ENCODE peak calls at places on chromosomes 3 and 15, in ten cellular contexts. One of them, this sample, is unnamed.
A peak's percentile ranks its signal among the peaks of the same experiment; 100 is the strongest.

GRCh38 chr15:39565851-39566250 is 15.0 kb upstream of the THBS1 start:
- DNase-seq in left lung: no peak
- DNase-seq in osteocyte: no peak
- DNase-seq in IMR-90: peak; percentile 18
- DNase-seq in fibroblast of lung: no peak
- DNase-seq in psoas muscle: no peak
- DNase-seq in adrenal gland: no peak
- DNase-seq in PC-3: no peak
- DNase-seq in activated B cell treated with CpG ODN at 0.5 μM for 24 hours: no peak
- DNase-seq in progenitor cell of endocrine pancreas: no peak
- DNase-seq in this sample: no peak

GRCh38 chr3:23019596-23020300 is 183.4 kb upstream of the UBE2E2 start:
- DNase-seq in fibroblast of lung: peak; percentile 59
- DNase-seq in psoas muscle: no peak
- DNase-seq in left lung: no peak
- DNase-seq in IMR-90: no peak
- DNase-seq in activated B cell treated with CpG ODN at 0.5 μM for 24 hours: no peak
- DNase-seq in progenitor cell of endocrine pancreas: no peak
- DNase-seq in PC-3: peak; percentile 65
- DNase-seq in osteocyte: no peak
- DNase-seq in adrenal gland: no peak
- DNase-seq in this sample: no peak

GRCh38 chr15:63611217-63611616 is 14.0 kb downstream of the FBXL22 start:
- DNase-seq in fibroblast of lung: no peak
- DNase-seq in left lung: no peak
- DNase-seq in PC-3: no peak
- DNase-seq in osteocyte: no peak
- DNase-seq in adrenal gland: no peak
- DNase-seq in activated B cell treated with CpG ODN at 0.5 μM for 24 hours: no peak
- DNase-seq in psoas muscle: no peak
- DNase-seq in progenitor cell of endocrine pancreas: no peak
- DNase-seq in IMR-90: no peak
- DNase-seq in this sample: no peak

GRCh38 chr3:106010829-106011228 is 142.0 kb upstream of the CBLB start:
- DNase-seq in progenitor cell of endocrine pancreas: no peak
- DNase-seq in activated B cell treated with CpG ODN at 0.5 μM for 24 hours: no peak
- DNase-seq in PC-3: no peak
- DNase-seq in left lung: no peak
- DNase-seq in adrenal gland: no peak
- DNase-seq in osteocyte: no peak
- DNase-seq in psoas muscle: no peak
- DNase-seq in fibroblast of lung: no peak
- DNase-seq in IMR-90: no peak
- DNase-seq in this sample: no peak

GRCh38 chr3:16697437-16698258 is 92.4 kb upstream of the DAZL start:
- DNase-seq in psoas muscle: no peak
- DNase-seq in IMR-90: peak; percentile 1
- DNase-seq in osteocyte: no peak
- DNase-seq in adrenal gland: no peak
- DNase-seq in activated B cell treated with CpG ODN at 0.5 μM for 24 hours: no peak
- DNase-seq in fibroblast of lung: peak; percentile 14
- DNase-seq in PC-3: peak; percentile 22
- DNase-seq in left lung: no peak
- DNase-seq in progenitor cell of endocrine pancreas: no peak
- DNase-seq in this sample: no peak

GRCh38 chr15:89372069-89373033 is 37.7 kb upstream of the POLG start:
- DNase-seq in adrenal gland: no peak
- DNase-seq in progenitor cell of endocrine pancreas: no peak
- DNase-seq in PC-3: no peak
- DNase-seq in psoas muscle: no peak
- DNase-seq in fibroblast of lung: no peak
- DNase-seq in activated B cell treated with CpG ODN at 0.5 μM for 24 hours: no peak
- DNase-seq in IMR-90: no peak
- DNase-seq in osteocyte: no peak
- DNase-seq in left lung: no peak
- DNase-seq in this sample: no peak

GRCh38 chr3:126517291-126517951 is at the start of gene UROC1:
- DNase-seq in IMR-90: no peak
- DNase-seq in adrenal gland: no peak
- DNase-seq in PC-3: no peak
- DNase-seq in psoas muscle: no peak
- DNase-seq in activated B cell treated with CpG ODN at 0.5 μM for 24 hours: no peak
- DNase-seq in left lung: peak; percentile 18
- DNase-seq in osteocyte: no peak
- DNase-seq in progenitor cell of endocrine pancreas: no peak
- DNase-seq in fibroblast of lung: no peak
- DNase-seq in this sample: no peak

GRCh38 chr15:48889925-48890324 is 12.0 kb downstream of the EID1 start:
- DNase-seq in activated B cell treated with CpG ODN at 0.5 μM for 24 hours: no peak
- DNase-seq in IMR-90: no peak
- DNase-seq in progenitor cell of endocrine pancreas: no peak
- DNase-seq in adrenal gland: no peak
- DNase-seq in left lung: no peak
- DNase-seq in fibroblast of lung: no peak
- DNase-seq in PC-3: no peak
- DNase-seq in psoas muscle: no peak
- DNase-seq in osteocyte: no peak
- DNase-seq in this sample: no peak

GRCh38 chr3:71130516-71131384 is 452.8 kb downstream of the FOXP1 start:
- DNase-seq in psoas muscle: peak; percentile 47
- DNase-seq in fibroblast of lung: peak; percentile 90
- DNase-seq in activated B cell treated with CpG ODN at 0.5 μM for 24 hours: no peak
- DNase-seq in progenitor cell of endocrine pancreas: no peak
- DNase-seq in IMR-90: peak; percentile 83
- DNase-seq in adrenal gland: peak; percentile 54
- DNase-seq in PC-3: peak; percentile 76
- DNase-seq in left lung: peak; percentile 85
- DNase-seq in osteocyte: no peak
- DNase-seq in this sample: no peak

GRCh38 chr3:30112904-30113484 is 493.4 kb upstream of the TGFBR2 start:
- DNase-seq in PC-3: peak; percentile 85
- DNase-seq in adrenal gland: no peak
- DNase-seq in IMR-90: peak; percentile 59
- DNase-seq in left lung: no peak
- DNase-seq in osteocyte: no peak
- DNase-seq in fibroblast of lung: peak; percentile 45
- DNase-seq in psoas muscle: no peak
- DNase-seq in progenitor cell of endocrine pancreas: no peak
- DNase-seq in activated B cell treated with CpG ODN at 0.5 μM for 24 hours: no peak
- DNase-seq in this sample: no peak

GRCh38 chr3:12120374-12121140 is 38.2 kb downstream of the TIMP4 start:
- DNase-seq in psoas muscle: no peak
- DNase-seq in IMR-90: no peak
- DNase-seq in PC-3: no peak
- DNase-seq in adrenal gland: no peak
- DNase-seq in fibroblast of lung: no peak
- DNase-seq in osteocyte: no peak
- DNase-seq in progenitor cell of endocrine pancreas: no peak
- DNase-seq in activated B cell treated with CpG ODN at 0.5 μM for 24 hours: no peak
- DNase-seq in left lung: no peak
- DNase-seq in this sample: no peak

GRCh38 chr3:72487078-72487765 is 361.0 kb downstream of the SHQ1 start:
- DNase-seq in left lung: peak; percentile 84
- DNase-seq in PC-3: peak; percentile 90
- DNase-seq in activated B cell treated with CpG ODN at 0.5 μM for 24 hours: no peak
- DNase-seq in IMR-90: peak; percentile 85
- DNase-seq in osteocyte: peak; percentile 87
- DNase-seq in progenitor cell of endocrine pancreas: no peak
- DNase-seq in adrenal gland: peak; percentile 71
- DNase-seq in psoas muscle: peak; percentile 77
- DNase-seq in fibroblast of lung: peak; percentile 92
- DNase-seq in this sample: no peak

GRCh38 chr3:162769559-162769958 is 1273.0 kb downstream of the OTOL1 start:
- DNase-seq in adrenal gland: no peak
- DNase-seq in osteocyte: no peak
- DNase-seq in PC-3: peak; percentile 53
- DNase-seq in psoas muscle: no peak
- DNase-seq in activated B cell treated with CpG ODN at 0.5 μM for 24 hours: no peak
- DNase-seq in progenitor cell of endocrine pancreas: no peak
- DNase-seq in left lung: no peak
- DNase-seq in fibroblast of lung: peak; percentile 21
- DNase-seq in IMR-90: peak; percentile 18
- DNase-seq in this sample: no peak

GRCh38 chr3:84307339-84307738 is 651.5 kb upstream of the CADM2 start:
- DNase-seq in osteocyte: no peak
- DNase-seq in adrenal gland: no peak
- DNase-seq in psoas muscle: no peak
- DNase-seq in IMR-90: no peak
- DNase-seq in activated B cell treated with CpG ODN at 0.5 μM for 24 hours: no peak
- DNase-seq in PC-3: no peak
- DNase-seq in fibroblast of lung: no peak
- DNase-seq in left lung: no peak
- DNase-seq in progenitor cell of endocrine pancreas: no peak
- DNase-seq in this sample: no peak

GRCh38 chr3:49654955-49655556 is 19.1 kb upstream of the APEH start:
- DNase-seq in fibroblast of lung: no peak
- DNase-seq in PC-3: no peak
- DNase-seq in osteocyte: no peak
- DNase-seq in progenitor cell of endocrine pancreas: no peak
- DNase-seq in adrenal gland: no peak
- DNase-seq in psoas muscle: no peak
- DNase-seq in activated B cell treated with CpG ODN at 0.5 μM for 24 hours: no peak
- DNase-seq in IMR-90: no peak
- DNase-seq in left lung: no peak
- DNase-seq in this sample: no peak

GRCh38 chr3:169505577-169506155 is 157.8 kb downstream of the MECOM start:
- DNase-seq in left lung: no peak
- DNase-seq in osteocyte: no peak
- DNase-seq in fibroblast of lung: no peak
- DNase-seq in progenitor cell of endocrine pancreas: no peak
- DNase-seq in adrenal gland: no peak
- DNase-seq in IMR-90: no peak
- DNase-seq in activated B cell treated with CpG ODN at 0.5 μM for 24 hours: no peak
- DNase-seq in psoas muscle: no peak
- DNase-seq in PC-3: peak; percentile 21
- DNase-seq in this sample: no peak
- TF ChIP-seq CTCF in left lung: no peak
- TF ChIP-seq CTCF in osteocyte: no peak
- TF ChIP-seq CTCF in fibroblast of lung: no peak
- TF ChIP-seq CTCF in progenitor cell of endocrine pancreas: no peak
- TF ChIP-seq CTCF in adrenal gland: no peak
- TF ChIP-seq CTCF in IMR-90: no peak
- TF ChIP-seq CTCF in activated B cell treated with CpG ODN at 0.5 μM for 24 hours: no peak
- TF ChIP-seq CTCF in psoas muscle: no peak
- TF ChIP-seq CTCF in PC-3: peak; percentile 47
- TF ChIP-seq CTCF in this sample: no peak

GRCh38 chr15:76333720-76334437 is 2.7 kb upstream of the ISL2 start:
- DNase-seq in left lung: no peak
- DNase-seq in PC-3: peak; percentile 19
- DNase-seq in progenitor cell of endocrine pancreas: no peak
- DNase-seq in activated B cell treated with CpG ODN at 0.5 μM for 24 hours: no peak
- DNase-seq in adrenal gland: no peak
- DNase-seq in IMR-90: no peak
- DNase-seq in osteocyte: peak; percentile 65
- DNase-seq in fibroblast of lung: no peak
- DNase-seq in psoas muscle: no peak
- DNase-seq in this sample: no peak
- TF ChIP-seq CTCF in left lung: no peak
- TF ChIP-seq CTCF in PC-3: peak; percentile 51
- TF ChIP-seq CTCF in progenitor cell of endocrine pancreas: peak; percentile 36
- TF ChIP-seq CTCF in activated B cell treated with CpG ODN at 0.5 μM for 24 hours: no peak
- TF ChIP-seq CTCF in adrenal gland: no peak
- TF ChIP-seq CTCF in IMR-90: peak; percentile 31
- TF ChIP-seq CTCF in osteocyte: peak; percentile 25
- TF ChIP-seq CTCF in fibroblast of lung: peak; percentile 32
- TF ChIP-seq CTCF in psoas muscle: no peak
- TF ChIP-seq CTCF in this sample: no peak

GRCh38 chr3:189744235-189744634 is 113.0 kb downstream of the TP63 start:
- DNase-seq in osteocyte: no peak
- DNase-seq in psoas muscle: no peak
- DNase-seq in fibroblast of lung: no peak
- DNase-seq in PC-3: no peak
- DNase-seq in IMR-90: no peak
- DNase-seq in activated B cell treated with CpG ODN at 0.5 μM for 24 hours: no peak
- DNase-seq in left lung: no peak
- DNase-seq in adrenal gland: no peak
- DNase-seq in progenitor cell of endocrine pancreas: no peak
- DNase-seq in this sample: no peak
- TF ChIP-seq CTCF in osteocyte: no peak
- TF ChIP-seq CTCF in psoas muscle: no peak
- TF ChIP-seq CTCF in fibroblast of lung: peak; percentile 1
- TF ChIP-seq CTCF in PC-3: peak; percentile 22
- TF ChIP-seq CTCF in IMR-90: no peak
- TF ChIP-seq CTCF in activated B cell treated with CpG ODN at 0.5 μM for 24 hours: no peak
- TF ChIP-seq CTCF in left lung: no peak
- TF ChIP-seq CTCF in adrenal gland: no peak
- TF ChIP-seq CTCF in progenitor cell of endocrine pancreas: no peak
- TF ChIP-seq CTCF in this sample: no peak

GRCh38 chr3:183446838-183447205 is 18.4 kb upstream of the MCF2L2 start:
- DNase-seq in left lung: no peak
- DNase-seq in PC-3: no peak
- DNase-seq in IMR-90: no peak
- DNase-seq in psoas muscle: no peak
- DNase-seq in adrenal gland: no peak
- DNase-seq in osteocyte: no peak
- DNase-seq in progenitor cell of endocrine pancreas: no peak
- DNase-seq in activated B cell treated with CpG ODN at 0.5 μM for 24 hours: no peak
- DNase-seq in fibroblast of lung: no peak
- DNase-seq in this sample: no peak

GRCh38 chr3:183447206-183448001 is 19.0 kb upstream of the MCF2L2 start:
- DNase-seq in osteocyte: peak; percentile 93
- DNase-seq in activated B cell treated with CpG ODN at 0.5 μM for 24 hours: peak; percentile 68
- DNase-seq in PC-3: peak; percentile 90
- DNase-seq in progenitor cell of endocrine pancreas: peak; percentile 87
- DNase-seq in psoas muscle: peak; percentile 84
- DNase-seq in left lung: peak; percentile 89
- DNase-seq in adrenal gland: peak; percentile 95
- DNase-seq in fibroblast of lung: peak; percentile 79
- DNase-seq in IMR-90: peak; percentile 67
- DNase-seq in this sample: peak; percentile 59

GRCh38 chr3:183448369-183449128 is 20.1 kb upstream of the MCF2L2 start:
- DNase-seq in left lung: no peak
- DNase-seq in activated B cell treated with CpG ODN at 0.5 μM for 24 hours: no peak
- DNase-seq in progenitor cell of endocrine pancreas: no peak
- DNase-seq in PC-3: no peak
- DNase-seq in osteocyte: no peak
- DNase-seq in adrenal gland: no peak
- DNase-seq in IMR-90: no peak
- DNase-seq in fibroblast of lung: no peak
- DNase-seq in psoas muscle: no peak
- DNase-seq in this sample: no peak

GRCh38 chr3:183449791-183450190 is 21.4 kb upstream of the MCF2L2 start:
- DNase-seq in adrenal gland: no peak
- DNase-seq in fibroblast of lung: peak; percentile 49
- DNase-seq in PC-3: no peak
- DNase-seq in activated B cell treated with CpG ODN at 0.5 μM for 24 hours: no peak
- DNase-seq in left lung: no peak
- DNase-seq in osteocyte: no peak
- DNase-seq in IMR-90: peak; percentile 9
- DNase-seq in progenitor cell of endocrine pancreas: no peak
- DNase-seq in psoas muscle: no peak
- DNase-seq in this sample: no peak

DNA sequence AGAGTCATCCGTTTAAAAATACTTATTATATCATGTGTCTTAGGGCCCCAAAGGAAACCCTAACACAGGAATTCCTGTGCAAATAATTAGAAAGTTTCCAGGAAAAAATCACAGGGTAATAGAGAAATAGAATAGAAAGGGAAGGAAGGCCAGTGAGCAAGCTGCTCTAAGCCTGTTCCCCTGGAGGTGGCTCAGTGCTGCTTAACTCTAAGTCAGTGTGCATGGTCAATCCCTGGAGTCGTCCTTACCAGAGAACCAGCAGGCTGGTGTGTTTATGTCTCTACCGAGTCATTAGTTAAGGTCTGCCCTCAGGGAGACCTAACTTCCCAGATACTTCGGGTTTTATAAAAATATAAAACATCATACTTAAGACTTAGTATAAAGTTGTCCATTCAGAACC is 21.0 kb upstream of the MCF2L2 start:
- DNase-seq in left lung: no peak
- DNase-seq in fibroblast of lung: peak; percentile 37
- DNase-seq in progenitor cell of endocrine pancreas: no peak
- DNase-seq in activated B cell treated with CpG ODN at 0.5 μM for 24 hours: no peak
- DNase-seq in IMR-90: peak; percentile 38
- DNase-seq in PC-3: no peak
- DNase-seq in psoas muscle: no peak
- DNase-seq in adrenal gland: peak; percentile 34
- DNase-seq in osteocyte: no peak
- DNase-seq in this sample: no peak
- TF ChIP-seq CTCF in left lung: no peak
- TF ChIP-seq CTCF in fibroblast of lung: peak; percentile 27
- TF ChIP-seq CTCF in progenitor cell of endocrine pancreas: no peak
- TF ChIP-seq CTCF in activated B cell treated with CpG ODN at 0.5 μM for 24 hours: no peak
- TF ChIP-seq CTCF in IMR-90: no peak
- TF ChIP-seq CTCF in PC-3: no peak
- TF ChIP-seq CTCF in psoas muscle: peak; percentile 25
- TF ChIP-seq CTCF in adrenal gland: no peak
- TF ChIP-seq CTCF in osteocyte: no peak
- TF ChIP-seq CTCF in this sample: no peak